ENCODE peak calls at places on chromosome 2, in four cellular contexts. M, K, E and F are unnamed samples.

GRCh38 chr2:111186123-111186715 is 65.5 kb downstream of the BCL2L11 start:
- DNase-seq in M (no peak), K (no peak), E (no peak), F (no peak)

GRCh38 chr2:204086167-204086566 is 149.6 kb downstream of the ICOS start:
- DNase-seq in M (no peak), E (no peak), K (no peak), F (no peak)

GRCh38 chr2:11750422-11750821 is 4.0 kb downstream of the LPIN1 start:
- DNase-seq in M (peak), E (no peak), K (no peak), F (no peak)

GRCh38 chr2:182586426-182586825 is 129.6 kb upstream of the DNAJC10 start:
- DNase-seq in M (no peak), K (no peak), E (no peak), F (no peak)

GRCh38 chr2:182318466-182319309 is 108.1 kb downstream of the PDE1A start:
- DNase-seq in K (no peak), M (peak), E (no peak), F (no peak)

GRCh38 chr2:18934886-18935285 is 345.5 kb upstream of the NT5C1B start:
- DNase-seq in E (no peak), M (no peak), K (no peak), F (no peak)

GRCh38 chr2:28753043-28753683 is 1.5 kb downstream of the PPP1CB start:
- DNase-seq in M (peak), E (peak), K (no peak), F (peak)

GRCh38 chr2:40760071-40760666 is 308.3 kb upstream of the SLC8A1 start:
- DNase-seq in M (peak), K (no peak), E (peak), F (no peak)

GRCh38 chr2:54691439-54692135 is 31.9 kb upstream of the EML6 start:
- DNase-seq in K (no peak), M (no peak), E (no peak), F (no peak)

GRCh38 chr2:213545481-213545880 is 261.2 kb downstream of the SPAG16 start:
- DNase-seq in E (no peak), M (no peak), K (no peak), F (no peak)

GRCh38 chr2:43318791-43319190 is 92.4 kb upstream of the ZFP36L2 start:
- DNase-seq in E (no peak), K (no peak), M (peak), F (no peak)

GRCh38 chr2:42274872-42275271 is 86.1 kb downstream of the COX7A2L start:
- DNase-seq in K (no peak), E (no peak), M (no peak), F (no peak)

GRCh38 chr2:136402281-136402680 is 284.3 kb upstream of the CXCR4 start:
- DNase-seq in E (no peak), K (no peak), M (no peak), F (no peak)

GRCh38 chr2:109438146-109438545 is 175.6 kb downstream of the SEPTIN10 start:
- DNase-seq in E (no peak), K (no peak), M (no peak), F (peak)

GRCh38 chr2:222982010-222982908 is 69.7 kb upstream of the KCNE4 start:
- DNase-seq in E (peak), M (peak), K (peak), F (peak)

GRCh38 chr2:71458413-71459083 is 5.2 kb downstream of the DYSF start:
- DNase-seq in K (no peak), M (peak), E (no peak), F (no peak)

GRCh38 chr2:3661149-3661660 is 3.2 kb downstream of the ALLC start:
- DNase-seq in K (no peak), M (peak), E (no peak), F (peak)

GRCh38 chr2:181949047-181949446 is 36.6 kb upstream of the PPP1R1C start:
- DNase-seq in K (peak), M (peak), E (no peak), F (no peak)

GRCh38 chr2:28391564-28392296 is 928 bp upstream of the FOSL2 start:
- DNase-seq in E (peak), K (peak), M (peak), F (peak)

GRCh38 chr2:240840435-240841060 is 20.5 kb upstream of the KIF1A start:
- DNase-seq in E (no peak), K (no peak), M (peak), F (no peak)

GRCh38 chr2:20224191-20224715 is 677 bp downstream of the SDC1 start:
- DNase-seq in M (no peak), E (no peak), K (no peak), F (no peak)

GRCh38 chr2:188134241-188134640 is 157.4 kb upstream of the GULP1 start:
- DNase-seq in E (no peak), M (no peak), K (no peak), F (no peak)

GRCh38 chr2:106843910-106844250 is 42.1 kb downstream of the ST6GAL2 start:
- DNase-seq in M (no peak), K (no peak), E (no peak), F (no peak)

GRCh38 chr2:10971855-10972348 is 60.2 kb downstream of the KCNF1 start:
- DNase-seq in K (no peak), E (no peak), M (no peak), F (peak)

GRCh38 chr2:149258531-149258930 is 71.9 kb upstream of the LYPD6 start:
- DNase-seq in E (no peak), M (no peak), K (no peak), F (no peak)

GRCh38 chr2:43142921-43143438 is 83.4 kb downstream of the ZFP36L2 start:
- DNase-seq in M (peak), K (no peak), E (no peak), F (no peak)

GRCh38 chr2:88575051-88575450 is 52.2 kb downstream of the EIF2AK3 start:
- DNase-seq in K (no peak), E (no peak), M (peak), F (no peak)

GRCh38 chr2:132038179-132038882 is 123.4 kb downstream of the ANKRD30BL start:
- DNase-seq in K (no peak), E (no peak), M (no peak), F (peak)

GRCh38 chr2:188319845-188320244 is 28.2 kb downstream of the GULP1 start:
- DNase-seq in K (no peak), M (no peak), E (no peak), F (no peak)

GRCh38 chr2:53969285-53970094 is 1.3 kb downstream of the PSME4 start:
- DNase-seq in E (no peak), K (peak), M (peak), F (no peak)

GRCh38 chr2:121698318-121698930 is 38.3 kb downstream of the NIFK start:
- DNase-seq in K (no peak), M (no peak), E (no peak), F (no peak)

GRCh38 chr2:221527759-221528444 is 44.2 kb downstream of the EPHA4 start:
- DNase-seq in K (no peak), M (no peak), E (no peak), F (no peak)

GRCh38 chr2:11375689-11376027 is 31.2 kb upstream of the ROCK2 start:
- DNase-seq in E (no peak), K (no peak), M (no peak), F (no peak)

GRCh38 chr2:204187513-204188088 is 251.0 kb downstream of the ICOS start:
- DNase-seq in E (no peak), K (no peak), M (no peak), F (no peak)

GRCh38 chr2:145007673-145008263 is 487.8 kb upstream of the ZEB2 start:
- DNase-seq in K (no peak), M (no peak), E (peak), F (peak)